ENCODE peak calls at places on chromosomes 5 and 9, in eight cellular contexts. One of them, this sample, is unnamed. For H3K4me1 and H3K9me3, the result is how much of the 10 kb centered on the place peaks cover.

GRCh38 chr5:132365213-132365612 is 4.3 kb upstream of the SLC22A5 start:
- DNase-seq in aorta: no peak
- DNase-seq in neural progenitor cell: no peak
- DNase-seq in tibial nerve: no peak
- DNase-seq in stomach: no peak
- DNase-seq in uterus: no peak
- DNase-seq in sigmoid colon: no peak
- DNase-seq in effector memory CD4-positive, alpha-beta T cell: no peak
- DNase-seq in this sample: no peak

GRCh38 chr9:36154213-36154952 is 14.8 kb upstream of the CCIN start:
- DNase-seq in aorta: no peak
- DNase-seq in tibial nerve: no peak
- DNase-seq in uterus: peak
- DNase-seq in neural progenitor cell: no peak
- DNase-seq in stomach: no peak
- DNase-seq in sigmoid colon: peak
- DNase-seq in effector memory CD4-positive, alpha-beta T cell: no peak
- DNase-seq in this sample: peak

GRCh38 chr5:160356550-160357347 is 13.7 kb downstream of the C1QTNF2 start:
- DNase-seq in aorta: no peak
- DNase-seq in tibial nerve: no peak
- DNase-seq in uterus: no peak
- DNase-seq in effector memory CD4-positive, alpha-beta T cell: no peak
- DNase-seq in neural progenitor cell: peak
- DNase-seq in stomach: no peak
- DNase-seq in sigmoid colon: no peak
- DNase-seq in this sample: no peak

GRCh38 chr5:114101153-114101552 is 260.7 kb upstream of the KCNN2 start:
- DNase-seq in effector memory CD4-positive, alpha-beta T cell: no peak
- DNase-seq in aorta: no peak
- DNase-seq in stomach: no peak
- DNase-seq in neural progenitor cell: peak
- DNase-seq in tibial nerve: no peak
- DNase-seq in sigmoid colon: no peak
- DNase-seq in uterus: no peak
- DNase-seq in this sample: peak

GRCh38 chr5:159669559-159669958 is 246.7 kb upstream of the ADRA1B start:
- DNase-seq in stomach: no peak
- DNase-seq in neural progenitor cell: no peak
- DNase-seq in uterus: no peak
- DNase-seq in tibial nerve: no peak
- DNase-seq in effector memory CD4-positive, alpha-beta T cell: no peak
- DNase-seq in sigmoid colon: no peak
- DNase-seq in aorta: no peak
- DNase-seq in this sample: no peak

GRCh38 chr9:83955985-83956287 is 24.1 kb downstream of the HNRNPK start:
- DNase-seq in tibial nerve: no peak
- DNase-seq in sigmoid colon: no peak
- DNase-seq in neural progenitor cell: no peak
- DNase-seq in effector memory CD4-positive, alpha-beta T cell: no peak
- DNase-seq in aorta: no peak
- DNase-seq in uterus: no peak
- DNase-seq in stomach: no peak
- DNase-seq in this sample: no peak

GRCh38 chr9:136015656-136016055 is 54.5 kb upstream of the UBAC1 start:
- DNase-seq in aorta: no peak
- DNase-seq in uterus: no peak
- DNase-seq in neural progenitor cell: peak
- DNase-seq in effector memory CD4-positive, alpha-beta T cell: no peak
- DNase-seq in sigmoid colon: peak
- DNase-seq in tibial nerve: no peak
- DNase-seq in stomach: no peak
- DNase-seq in this sample: no peak

GRCh38 chr5:93583799-93584530 is 943 bp downstream of the NR2F1 start:
- DNase-seq in effector memory CD4-positive, alpha-beta T cell: no peak
- DNase-seq in tibial nerve: no peak
- DNase-seq in neural progenitor cell: peak
- DNase-seq in stomach: no peak
- DNase-seq in sigmoid colon: peak
- DNase-seq in uterus: no peak
- DNase-seq in aorta: peak
- DNase-seq in this sample: peak

GRCh38 chr9:5574998-5575397 is 53.9 kb upstream of the RIC1 start:
- DNase-seq in stomach: no peak
- DNase-seq in uterus: no peak
- DNase-seq in tibial nerve: no peak
- DNase-seq in aorta: no peak
- DNase-seq in neural progenitor cell: peak
- DNase-seq in effector memory CD4-positive, alpha-beta T cell: no peak
- DNase-seq in sigmoid colon: no peak
- DNase-seq in this sample: no peak

GRCh38 chr9:95570646-95571045 is 53.9 kb upstream of the PTCH1 start:
- DNase-seq in tibial nerve: no peak
- DNase-seq in stomach: no peak
- DNase-seq in uterus: no peak
- DNase-seq in effector memory CD4-positive, alpha-beta T cell: no peak
- DNase-seq in sigmoid colon: no peak
- DNase-seq in neural progenitor cell: no peak
- DNase-seq in aorta: no peak
- DNase-seq in this sample: peak

GRCh38 chr5:143495823-143496275 is 92.4 kb upstream of the NR3C1 start:
- DNase-seq in effector memory CD4-positive, alpha-beta T cell: no peak
- DNase-seq in uterus: peak
- DNase-seq in sigmoid colon: no peak
- DNase-seq in stomach: no peak
- DNase-seq in aorta: no peak
- DNase-seq in tibial nerve: no peak
- DNase-seq in neural progenitor cell: no peak
- DNase-seq in this sample: peak

GRCh38 chr9:130927995-130928900 is 10.8 kb downstream of the FIBCD1 start:
- DNase-seq in aorta: no peak
- DNase-seq in tibial nerve: no peak
- DNase-seq in sigmoid colon: no peak
- DNase-seq in stomach: peak
- DNase-seq in effector memory CD4-positive, alpha-beta T cell: no peak
- DNase-seq in uterus: no peak
- DNase-seq in neural progenitor cell: no peak
- DNase-seq in this sample: no peak

GRCh38 chr9:121566401-121567141 is 66.9 kb upstream of the GGTA1 start:
- DNase-seq in uterus: peak
- DNase-seq in stomach: no peak
- DNase-seq in tibial nerve: no peak
- DNase-seq in effector memory CD4-positive, alpha-beta T cell: no peak
- DNase-seq in neural progenitor cell: no peak
- DNase-seq in sigmoid colon: peak
- DNase-seq in aorta: peak
- DNase-seq in this sample: no peak

GRCh38 chr5:150615141-150615699 is 25.2 kb upstream of the SYNPO start:
- DNase-seq in neural progenitor cell: no peak
- DNase-seq in effector memory CD4-positive, alpha-beta T cell: no peak
- DNase-seq in sigmoid colon: no peak
- DNase-seq in aorta: peak
- DNase-seq in uterus: peak
- DNase-seq in tibial nerve: no peak
- DNase-seq in stomach: peak
- DNase-seq in this sample: peak

GRCh38 chr9:26326473-26327044 is 566.0 kb downstream of the CAAP1 start:
- DNase-seq in effector memory CD4-positive, alpha-beta T cell: no peak
- DNase-seq in stomach: no peak
- DNase-seq in tibial nerve: peak
- DNase-seq in sigmoid colon: no peak
- DNase-seq in uterus: no peak
- DNase-seq in aorta: no peak
- DNase-seq in neural progenitor cell: peak
- DNase-seq in this sample: peak

GRCh38 chr5:3265936-3266335 is 329.7 kb upstream of the IRX1 start:
- DNase-seq in uterus: no peak
- DNase-seq in aorta: no peak
- DNase-seq in effector memory CD4-positive, alpha-beta T cell: no peak
- DNase-seq in tibial nerve: no peak
- DNase-seq in neural progenitor cell: no peak
- DNase-seq in stomach: no peak
- DNase-seq in sigmoid colon: no peak
- DNase-seq in this sample: no peak

GRCh38 chr9:86405926-86406325 is 51.7 kb upstream of the TUT7 start:
- DNase-seq in stomach: no peak
- DNase-seq in uterus: peak
- DNase-seq in aorta: no peak
- DNase-seq in effector memory CD4-positive, alpha-beta T cell: no peak
- DNase-seq in tibial nerve: no peak
- DNase-seq in sigmoid colon: no peak
- DNase-seq in neural progenitor cell: peak
- DNase-seq in this sample: peak

GRCh38 chr9:86410281-86410680 is 56.1 kb upstream of the TUT7 start:
- DNase-seq in sigmoid colon: no peak
- DNase-seq in effector memory CD4-positive, alpha-beta T cell: no peak
- DNase-seq in uterus: no peak
- DNase-seq in aorta: no peak
- DNase-seq in stomach: no peak
- DNase-seq in tibial nerve: no peak
- DNase-seq in neural progenitor cell: no peak
- DNase-seq in this sample: no peak

GRCh38 chr9:86406366-86406765 is 52.2 kb upstream of the TUT7 start:
- DNase-seq in effector memory CD4-positive, alpha-beta T cell: no peak
- DNase-seq in stomach: no peak
- DNase-seq in tibial nerve: no peak
- DNase-seq in sigmoid colon: no peak
- DNase-seq in uterus: peak
- DNase-seq in neural progenitor cell: no peak
- DNase-seq in aorta: no peak
- DNase-seq in this sample: no peak

GRCh38 chr9:86407022-86407421 is 52.8 kb upstream of the TUT7 start:
- DNase-seq in aorta: no peak
- DNase-seq in uterus: peak
- DNase-seq in neural progenitor cell: no peak
- DNase-seq in tibial nerve: no peak
- DNase-seq in effector memory CD4-positive, alpha-beta T cell: no peak
- DNase-seq in sigmoid colon: no peak
- DNase-seq in stomach: peak
- DNase-seq in this sample: no peak

GRCh38 chr9:86408121-86408520 is 53.9 kb upstream of the TUT7 start:
- DNase-seq in stomach: no peak
- DNase-seq in uterus: no peak
- DNase-seq in tibial nerve: no peak
- DNase-seq in aorta: no peak
- DNase-seq in sigmoid colon: no peak
- DNase-seq in effector memory CD4-positive, alpha-beta T cell: no peak
- DNase-seq in neural progenitor cell: no peak
- DNase-seq in this sample: no peak
- H3K4me1 ChIP-seq in stomach: under half
- H3K4me1 ChIP-seq in uterus: under half
- H3K4me1 ChIP-seq in tibial nerve: under half
- H3K4me1 ChIP-seq in aorta: under half
- H3K4me1 ChIP-seq in sigmoid colon: under half
- H3K4me1 ChIP-seq in effector memory CD4-positive, alpha-beta T cell: under half
- H3K4me1 ChIP-seq in neural progenitor cell: under half
- H3K4me1 ChIP-seq in this sample: under half

DNA sequence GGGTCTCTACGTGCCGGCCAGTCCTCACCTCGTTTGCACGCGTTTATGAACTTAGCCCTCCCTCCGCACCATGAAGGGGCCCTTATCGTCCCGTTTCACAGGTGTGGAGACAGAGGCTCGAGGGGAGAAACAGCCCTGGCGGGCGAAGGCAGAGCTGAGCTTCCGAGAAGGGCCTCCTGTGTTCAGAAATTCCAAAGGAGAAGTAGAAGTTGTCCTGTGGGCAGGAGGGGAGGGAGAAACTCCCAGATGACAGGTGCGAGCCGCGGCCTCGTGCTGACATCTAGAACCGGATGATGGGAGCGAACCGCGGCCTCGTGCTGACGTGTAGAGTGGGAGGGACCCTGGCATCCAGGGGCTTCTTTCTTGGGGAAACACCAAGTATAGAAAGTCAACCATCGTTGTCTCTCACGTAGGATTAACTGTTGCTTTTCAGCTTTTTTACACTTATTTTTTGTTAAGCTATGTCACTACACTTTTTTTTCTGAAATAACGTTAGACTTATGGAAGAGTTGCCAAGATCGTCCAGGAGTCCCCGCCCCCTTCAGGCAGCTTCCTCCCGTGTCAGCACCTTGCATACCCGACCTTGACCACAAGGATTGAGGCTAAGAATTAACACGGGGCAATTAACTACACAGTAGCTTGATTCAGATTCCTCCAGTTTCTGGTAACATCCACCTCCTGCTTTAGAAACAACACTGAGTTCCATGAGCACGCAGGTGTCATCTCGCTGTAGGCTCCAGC is 42.8 kb upstream of the NKD2 start:
- DNase-seq in stomach: no peak
- DNase-seq in aorta: no peak
- DNase-seq in uterus: no peak
- DNase-seq in tibial nerve: no peak
- DNase-seq in effector memory CD4-positive, alpha-beta T cell: no peak
- DNase-seq in sigmoid colon: no peak
- DNase-seq in neural progenitor cell: no peak
- DNase-seq in this sample: no peak
- H3K4me3 ChIP-seq in stomach: no peak
- H3K4me3 ChIP-seq in aorta: no peak
- H3K4me3 ChIP-seq in uterus: no peak
- H3K4me3 ChIP-seq in tibial nerve: no peak
- H3K4me3 ChIP-seq in effector memory CD4-positive, alpha-beta T cell: no peak
- H3K4me3 ChIP-seq in sigmoid colon: no peak
- H3K4me3 ChIP-seq in neural progenitor cell: no peak
- H3K4me3 ChIP-seq in this sample: no peak

DNA sequence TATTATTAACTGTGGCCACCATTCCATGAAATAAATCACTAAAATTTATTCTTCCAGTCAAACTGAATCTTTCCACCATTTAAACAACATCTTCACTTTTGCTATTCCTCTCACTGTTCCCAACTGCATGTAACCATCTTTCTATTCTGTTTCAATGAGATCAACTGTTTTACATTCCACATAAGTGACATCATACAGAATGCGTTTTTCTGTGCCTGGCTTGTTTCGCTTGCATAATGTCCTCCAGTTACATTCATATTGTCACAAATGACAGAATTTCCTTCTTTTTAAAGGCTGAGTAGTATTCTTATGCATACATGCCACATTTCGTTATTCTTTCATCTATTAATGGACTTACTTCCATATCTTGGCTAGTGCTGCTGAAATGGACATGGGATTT is 738.2 kb downstream of the SEMA5A start:
- DNase-seq in stomach: no peak
- DNase-seq in neural progenitor cell: no peak
- DNase-seq in aorta: no peak
- DNase-seq in uterus: no peak
- DNase-seq in effector memory CD4-positive, alpha-beta T cell: no peak
- DNase-seq in sigmoid colon: no peak
- DNase-seq in tibial nerve: no peak
- DNase-seq in this sample: no peak
- H3K9me3 ChIP-seq in stomach: under half
- H3K9me3 ChIP-seq in neural progenitor cell: under half
- H3K9me3 ChIP-seq in aorta: under half
- H3K9me3 ChIP-seq in uterus: under half
- H3K9me3 ChIP-seq in effector memory CD4-positive, alpha-beta T cell: under half
- H3K9me3 ChIP-seq in sigmoid colon: under half
- H3K9me3 ChIP-seq in tibial nerve: under half
- H3K9me3 ChIP-seq in this sample: under half

DNA sequence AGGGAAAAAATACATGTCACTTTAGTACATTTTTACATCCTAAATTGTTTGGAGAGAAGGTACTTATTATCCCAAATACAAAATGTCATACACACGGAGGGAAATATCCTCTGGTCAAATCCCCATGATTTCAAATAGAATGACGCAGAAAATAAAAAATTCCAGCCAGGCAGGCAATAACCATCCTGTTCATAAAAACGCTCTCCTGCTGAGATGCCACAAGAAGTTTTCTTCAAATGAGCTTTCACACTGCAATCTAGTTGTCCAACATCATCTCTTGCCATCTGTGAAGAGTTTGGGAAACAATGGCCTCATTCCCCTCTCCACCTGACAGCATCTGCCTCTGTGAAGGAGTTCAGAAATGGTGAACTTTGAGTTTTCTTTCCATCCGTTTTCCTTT is 83.4 kb upstream of the SLC30A5 start:
- DNase-seq in neural progenitor cell: no peak
- DNase-seq in effector memory CD4-positive, alpha-beta T cell: no peak
- DNase-seq in aorta: no peak
- DNase-seq in tibial nerve: no peak
- DNase-seq in stomach: no peak
- DNase-seq in uterus: no peak
- DNase-seq in sigmoid colon: no peak
- DNase-seq in this sample: no peak
- H3K4me1 ChIP-seq in neural progenitor cell: under half
- H3K4me1 ChIP-seq in effector memory CD4-positive, alpha-beta T cell: under half
- H3K4me1 ChIP-seq in aorta: under half
- H3K4me1 ChIP-seq in tibial nerve: under half
- H3K4me1 ChIP-seq in stomach: under half
- H3K4me1 ChIP-seq in uterus: under half
- H3K4me1 ChIP-seq in sigmoid colon: under half
- H3K4me1 ChIP-seq in this sample: under half

This sample was measured in A673.